ENCODE peak calls at places on chromosomes 12 and 14, in seven cellular contexts. One of them, this sample, is unnamed.

GRCh38 chr12:130485291-130486145 is 147.8 kb downstream of the PIWIL1 start:
- DNase-seq in HepG2: no peak
- DNase-seq in GM12878: no peak
- DNase-seq in H1: no peak
- DNase-seq in K562: no peak
- DNase-seq in SK-N-SH: no peak
- DNase-seq in GM12892: no peak
- DNase-seq in this sample: no peak

GRCh38 chr12:105107497-105108371 is at the start of gene WASHC4:
- DNase-seq in H1: peak
- DNase-seq in K562: peak
- DNase-seq in GM12892: peak
- DNase-seq in HepG2: peak
- DNase-seq in SK-N-SH: peak
- DNase-seq in GM12878: peak
- DNase-seq in this sample: peak

GRCh38 chr12:71449373-71450070 is 9.9 kb downstream of the LGR5 start:
- DNase-seq in GM12878: no peak
- DNase-seq in HepG2: no peak
- DNase-seq in H1: no peak
- DNase-seq in K562: no peak
- DNase-seq in GM12892: no peak
- DNase-seq in SK-N-SH: no peak
- DNase-seq in this sample: no peak

GRCh38 chr14:82313889-82314288 is 780.2 kb upstream of the SEL1L start:
- DNase-seq in K562: no peak
- DNase-seq in HepG2: no peak
- DNase-seq in H1: no peak
- DNase-seq in GM12892: no peak
- DNase-seq in GM12878: no peak
- DNase-seq in SK-N-SH: no peak
- DNase-seq in this sample: no peak

GRCh38 chr12:121775501-121775900 is 18.0 kb downstream of the RHOF start:
- DNase-seq in SK-N-SH: no peak
- DNase-seq in GM12878: no peak
- DNase-seq in H1: no peak
- DNase-seq in HepG2: no peak
- DNase-seq in GM12892: no peak
- DNase-seq in K562: no peak
- DNase-seq in this sample: no peak

GRCh38 chr14:85536835-85537195 is 6.9 kb downstream of the FLRT2 start:
- DNase-seq in K562: no peak
- DNase-seq in GM12878: no peak
- DNase-seq in H1: no peak
- DNase-seq in SK-N-SH: no peak
- DNase-seq in GM12892: no peak
- DNase-seq in HepG2: no peak
- DNase-seq in this sample: no peak

GRCh38 chr12:1655225-1655788 is 26.3 kb downstream of the WNT5B start:
- DNase-seq in SK-N-SH: no peak
- DNase-seq in GM12878: no peak
- DNase-seq in GM12892: no peak
- DNase-seq in HepG2: no peak
- DNase-seq in K562: no peak
- DNase-seq in H1: no peak
- DNase-seq in this sample: no peak

GRCh38 chr12:11853126-11853525 is 203.7 kb downstream of the ETV6 start:
- DNase-seq in SK-N-SH: no peak
- DNase-seq in H1: no peak
- DNase-seq in GM12892: no peak
- DNase-seq in K562: no peak
- DNase-seq in HepG2: no peak
- DNase-seq in GM12878: no peak
- DNase-seq in this sample: no peak

GRCh38 chr12:111166779-111167540 is 201.9 kb downstream of the PHETA1 start:
- DNase-seq in H1: no peak
- DNase-seq in K562: no peak
- DNase-seq in SK-N-SH: no peak
- DNase-seq in GM12878: no peak
- DNase-seq in HepG2: no peak
- DNase-seq in GM12892: no peak
- DNase-seq in this sample: no peak

GRCh38 chr12:109807954-109808353 is 25.2 kb downstream of the TRPV4 start:
- DNase-seq in HepG2: no peak
- DNase-seq in GM12892: no peak
- DNase-seq in SK-N-SH: no peak
- DNase-seq in GM12878: no peak
- DNase-seq in K562: no peak
- DNase-seq in H1: no peak
- DNase-seq in this sample: no peak
- TF ChIP-seq TAF1 in HepG2: no peak
- TF ChIP-seq TAF1 in GM12892: no peak
- TF ChIP-seq TAF1 in SK-N-SH: no peak
- TF ChIP-seq TAF1 in GM12878: no peak
- TF ChIP-seq TAF1 in K562: no peak
- TF ChIP-seq TAF1 in H1: no peak
- TF ChIP-seq TAF1 in this sample: no peak

DNA sequence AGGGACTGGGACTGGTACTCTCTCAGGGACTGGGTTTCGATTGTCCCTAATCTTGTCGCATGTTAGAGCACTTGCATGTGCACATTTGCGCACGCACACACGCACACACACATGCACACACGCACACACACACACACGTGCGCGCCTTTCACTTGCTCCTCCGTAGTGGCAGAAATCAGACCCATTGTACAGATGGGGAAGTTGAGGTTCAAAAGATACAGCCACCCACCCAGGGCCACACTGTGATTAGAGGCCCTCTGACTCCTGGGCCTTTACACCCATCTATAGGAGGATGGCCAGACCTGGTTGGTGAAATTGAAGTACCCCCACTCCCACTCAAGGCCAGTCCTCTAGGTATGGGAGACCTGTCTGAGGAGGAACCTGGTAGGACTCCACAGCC is 167.8 kb upstream of the LHX5 start:
- DNase-seq in H1: no peak
- DNase-seq in K562: no peak
- DNase-seq in GM12892: no peak
- DNase-seq in GM12878: no peak
- DNase-seq in HepG2: no peak
- DNase-seq in SK-N-SH: no peak
- DNase-seq in this sample: no peak
- TF ChIP-seq TAF1 in H1: no peak
- TF ChIP-seq TAF1 in K562: no peak
- TF ChIP-seq TAF1 in GM12892: no peak
- TF ChIP-seq TAF1 in GM12878: no peak
- TF ChIP-seq TAF1 in HepG2: no peak
- TF ChIP-seq TAF1 in SK-N-SH: no peak
- TF ChIP-seq TAF1 in this sample: no peak

GRCh38 chr12:77377116-77377515 is 311.7 kb upstream of the E2F7 start:
- DNase-seq in H1: no peak
- DNase-seq in GM12892: no peak
- DNase-seq in SK-N-SH: no peak
- DNase-seq in K562: no peak
- DNase-seq in GM12878: no peak
- DNase-seq in HepG2: no peak
- DNase-seq in this sample: no peak
- TF ChIP-seq TAF1 in H1: no peak
- TF ChIP-seq TAF1 in GM12892: no peak
- TF ChIP-seq TAF1 in SK-N-SH: no peak
- TF ChIP-seq TAF1 in K562: no peak
- TF ChIP-seq TAF1 in GM12878: no peak
- TF ChIP-seq TAF1 in HepG2: no peak
- TF ChIP-seq TAF1 in this sample: no peak

GRCh38 chr14:75540479-75540851 is 18.2 kb downstream of the BATF start:
- DNase-seq in HepG2: no peak
- DNase-seq in GM12878: no peak
- DNase-seq in K562: no peak
- DNase-seq in H1: no peak
- DNase-seq in SK-N-SH: no peak
- DNase-seq in GM12892: no peak
- DNase-seq in this sample: no peak

GRCh38 chr14:75543258-75543657 is 21.0 kb downstream of the BATF start:
- DNase-seq in K562: no peak
- DNase-seq in SK-N-SH: no peak
- DNase-seq in GM12878: no peak
- DNase-seq in HepG2: no peak
- DNase-seq in GM12892: no peak
- DNase-seq in H1: no peak
- DNase-seq in this sample: no peak

GRCh38 chr14:75543786-75544185 is 21.5 kb downstream of the BATF start:
- DNase-seq in SK-N-SH: no peak
- DNase-seq in H1: no peak
- DNase-seq in GM12878: no peak
- DNase-seq in GM12892: no peak
- DNase-seq in K562: no peak
- DNase-seq in HepG2: no peak
- DNase-seq in this sample: no peak

GRCh38 chr14:75539562-75540478 is 17.6 kb downstream of the BATF start:
- DNase-seq in GM12878: no peak
- DNase-seq in HepG2: no peak
- DNase-seq in SK-N-SH: no peak
- DNase-seq in H1: no peak
- DNase-seq in K562: peak
- DNase-seq in GM12892: no peak
- DNase-seq in this sample: no peak

DNA sequence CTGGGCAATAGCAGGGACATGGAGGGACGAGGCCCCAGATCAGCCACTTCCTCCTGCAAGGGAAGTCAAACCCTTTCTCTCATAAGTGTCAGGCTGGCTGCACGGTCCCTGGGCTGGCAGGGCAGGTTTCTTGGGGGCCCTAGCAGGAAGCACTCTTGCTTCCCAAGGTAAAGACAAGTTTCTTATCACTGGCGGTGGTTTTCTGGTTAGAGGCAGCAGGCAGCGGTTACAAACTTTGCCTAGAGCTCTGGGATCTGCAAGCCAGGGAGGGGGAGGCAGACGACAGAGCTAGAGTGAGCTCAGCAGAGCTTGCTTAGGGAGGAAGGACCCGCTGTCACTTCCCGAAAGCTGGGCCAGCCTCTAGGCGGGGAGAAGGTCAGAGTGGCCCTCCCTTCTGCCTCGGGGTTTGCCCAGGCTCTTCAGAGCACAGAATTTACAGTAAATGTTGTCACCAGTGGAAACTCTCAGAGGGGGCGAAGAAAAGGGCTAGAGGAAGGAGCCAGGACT is 20.4 kb downstream of the BATF start:
- DNase-seq in K562: peak
- DNase-seq in H1: no peak
- DNase-seq in GM12892: peak
- DNase-seq in GM12878: no peak
- DNase-seq in SK-N-SH: no peak
- DNase-seq in HepG2: no peak
- DNase-seq in this sample: peak
- TF ChIP-seq TAF1 in K562: no peak
- TF ChIP-seq TAF1 in H1: no peak
- TF ChIP-seq TAF1 in GM12892: no peak
- TF ChIP-seq TAF1 in GM12878: peak
- TF ChIP-seq TAF1 in SK-N-SH: no peak
- TF ChIP-seq TAF1 in HepG2: no peak
- TF ChIP-seq TAF1 in this sample: no peak

GRCh38 chr14:92336363-92336762 is 13.4 kb downstream of the SLC24A4 start:
- DNase-seq in K562: no peak
- DNase-seq in GM12878: no peak
- DNase-seq in H1: no peak
- DNase-seq in SK-N-SH: no peak
- DNase-seq in HepG2: no peak
- DNase-seq in GM12892: no peak
- DNase-seq in this sample: no peak

GRCh38 chr14:92340071-92340470 is 17.1 kb downstream of the SLC24A4 start:
- DNase-seq in GM12878: no peak
- DNase-seq in SK-N-SH: no peak
- DNase-seq in GM12892: no peak
- DNase-seq in H1: no peak
- DNase-seq in HepG2: no peak
- DNase-seq in K562: no peak
- DNase-seq in this sample: no peak

GRCh38 chr14:92339426-92339825 is 16.5 kb downstream of the SLC24A4 start:
- DNase-seq in K562: no peak
- DNase-seq in HepG2: no peak
- DNase-seq in GM12878: no peak
- DNase-seq in GM12892: no peak
- DNase-seq in H1: no peak
- DNase-seq in SK-N-SH: no peak
- DNase-seq in this sample: no peak

GRCh38 chr14:92340938-92341337 is 18.0 kb downstream of the SLC24A4 start:
- DNase-seq in HepG2: no peak
- DNase-seq in H1: no peak
- DNase-seq in SK-N-SH: no peak
- DNase-seq in K562: no peak
- DNase-seq in GM12892: no peak
- DNase-seq in GM12878: no peak
- DNase-seq in this sample: no peak

DNA sequence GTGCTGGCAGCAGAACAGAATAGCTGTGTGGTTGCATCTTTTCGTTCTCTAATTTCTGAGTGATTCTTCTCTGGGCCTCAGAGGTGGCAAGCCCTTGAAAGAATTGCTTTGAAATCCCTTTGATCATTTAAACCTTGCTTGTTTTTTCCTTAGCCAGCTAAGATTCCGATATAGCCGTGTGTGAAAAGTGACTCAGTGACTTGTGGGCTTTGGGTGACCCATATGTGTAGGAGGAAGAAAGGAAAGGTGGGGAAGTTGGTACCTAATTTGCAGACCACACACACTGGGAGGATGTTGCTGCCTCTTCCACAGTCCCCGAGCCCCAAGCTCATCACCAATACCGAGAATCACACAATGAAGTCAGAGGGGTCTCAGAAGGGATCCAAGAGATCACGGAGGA is 18.8 kb downstream of the SLC24A4 start:
- DNase-seq in HepG2: no peak
- DNase-seq in GM12892: no peak
- DNase-seq in H1: no peak
- DNase-seq in SK-N-SH: no peak
- DNase-seq in K562: no peak
- DNase-seq in GM12878: no peak
- DNase-seq in this sample: no peak
- TF ChIP-seq TAF1 in HepG2: no peak
- TF ChIP-seq TAF1 in GM12892: no peak
- TF ChIP-seq TAF1 in H1: no peak
- TF ChIP-seq TAF1 in SK-N-SH: no peak
- TF ChIP-seq TAF1 in K562: no peak
- TF ChIP-seq TAF1 in GM12878: no peak
- TF ChIP-seq TAF1 in this sample: no peak

DNA sequence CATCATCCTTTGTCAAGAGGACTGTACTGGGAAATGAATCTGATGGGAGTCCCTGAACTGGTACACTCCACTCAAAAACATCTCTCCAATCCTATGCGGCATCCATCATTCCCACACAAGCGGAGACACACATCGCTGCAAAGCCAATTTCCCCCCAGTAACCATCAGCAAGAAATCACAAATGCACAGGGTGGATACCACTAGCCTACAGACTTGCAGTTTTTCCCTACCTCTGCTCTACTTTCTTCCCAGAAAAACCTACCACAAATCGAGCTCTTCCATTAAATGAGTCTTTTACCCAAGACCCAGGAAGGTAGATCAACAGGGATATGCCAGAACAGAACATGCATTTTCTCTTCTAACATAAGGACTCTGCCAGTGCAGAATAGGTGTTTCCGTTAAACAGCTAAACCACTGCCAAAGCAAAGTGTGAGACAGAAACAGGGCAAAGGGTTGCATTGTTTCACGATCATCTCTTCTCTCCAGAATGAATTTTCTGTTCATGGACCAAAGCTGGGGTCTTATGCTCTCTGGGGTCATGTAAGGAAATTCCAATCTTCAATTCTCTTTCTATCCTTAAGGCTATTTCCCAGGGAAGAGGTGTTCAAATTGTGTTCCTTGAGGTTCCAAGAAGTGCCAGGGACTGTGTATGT is 11.1 kb downstream of the PSMB5 start:
- DNase-seq in GM12878: no peak
- DNase-seq in HepG2: no peak
- DNase-seq in SK-N-SH: no peak
- DNase-seq in K562: no peak
- DNase-seq in GM12892: no peak
- DNase-seq in H1: no peak
- DNase-seq in this sample: no peak
- TF ChIP-seq TAF1 in GM12878: no peak
- TF ChIP-seq TAF1 in HepG2: no peak
- TF ChIP-seq TAF1 in SK-N-SH: no peak
- TF ChIP-seq TAF1 in K562: no peak
- TF ChIP-seq TAF1 in GM12892: no peak
- TF ChIP-seq TAF1 in H1: no peak
- TF ChIP-seq TAF1 in this sample: no peak

This sample was measured in GM12891.